ENCODE peak calls at places on chromosomes 16 and 17, in five cellular contexts. P, V, J, O and W are unnamed samples.
A peak's percentile ranks its signal among the peaks of the same experiment; 100 is the strongest.

GRCh38 chr16:64417711-64418227 is 704.1 kb downstream of the CDH11 start:
- DNase-seq in J (no peak), P (no peak), V (no peak), O (no peak), W (no peak)

GRCh38 chr17:59427996-59428395 is 96.5 kb downstream of the YPEL2 start:
- DNase-seq in V (no peak), O (no peak), J (no peak), P (no peak), W (no peak)

GRCh38 chr17:6684460-6684783 is 28.7 kb downstream of the SLC13A5 start:
- DNase-seq in O (no peak), P (no peak), V (no peak), J (no peak), W (peak; percentile 5)

GRCh38 chr16:65059421-65059980 is 62.4 kb downstream of the CDH11 start:
- DNase-seq in V (no peak), P (no peak), J (no peak), O (no peak), W (no peak)

GRCh38 chr16:50673496-50674275 is 7.4 kb downstream of the SNX20 start:
- DNase-seq in V (no peak), P (no peak), J (no peak), O (no peak), W (no peak)

GRCh38 chr17:19339341-19339815 is 23.1 kb downstream of the B9D1 start:
- DNase-seq in J (no peak), P (no peak), V (no peak), O (no peak), W (no peak)

GRCh38 chr16:81319221-81319912 is 4.6 kb downstream of the GAN start:
- DNase-seq in P (no peak), V (no peak), O (peak; percentile 41), J (no peak), W (peak; percentile 69)

GRCh38 chr16:53817117-53817516 is 113.2 kb downstream of the FTO start:
- DNase-seq in O (no peak), P (no peak), J (peak; percentile 87), V (no peak), W (no peak)

GRCh38 chr16:83992624-83993023 is 24.6 kb downstream of the NECAB2 start:
- DNase-seq in O (no peak), V (no peak), J (peak; percentile 67), P (no peak), W (no peak)

GRCh38 chr16:86519649-86520316 is 9.5 kb downstream of the FOXF1 start:
- DNase-seq in P (peak; percentile 62), J (no peak), O (peak; percentile 83), V (no peak), W (peak; percentile 41)

GRCh38 chr16:31377210-31377903 is 15.8 kb upstream of the ITGAD start:
- DNase-seq in P (no peak), J (no peak), V (no peak), O (no peak), W (no peak)
- H3K4me1 ChIP-seq in P (no peaks in the 10 kb centered on the region), J (no peaks in the 10 kb centered on the region), V (no peaks in the 10 kb centered on the region), O (no peaks in the 10 kb centered on the region), W (no peaks in the 10 kb centered on the region)

GRCh38 chr16:73059779-73060178 is 11.9 kb upstream of the ZFHX3 start:
- DNase-seq in O (no peak), V (no peak), J (no peak), P (no peak), W (no peak)
- H3K4me3 ChIP-seq in O (peak overlapping the region; percentile 99), V (peak overlapping the region; percentile 88), J (peak overlapping the region; percentile 64), P (peak overlapping the region; percentile 85), W (peak overlapping the region; percentile 91)

GRCh38 chr17:55741353-55741700 is 9.5 kb upstream of the PCTP start:
- DNase-seq in V (no peak), O (no peak), P (no peak), J (no peak), W (no peak)

GRCh38 chr17:55745258-55745657 is 5.6 kb upstream of the PCTP start:
- DNase-seq in J (no peak), V (no peak), P (no peak), O (no peak), W (no peak)

GRCh38 chr17:55740515-55741352 is 10.1 kb upstream of the PCTP start:
- DNase-seq in P (no peak), V (no peak), O (no peak), J (no peak), W (no peak)

GRCh38 chr17:55742272-55743102 is 8.4 kb upstream of the PCTP start:
- DNase-seq in O (no peak), J (no peak), P (peak; percentile 44), V (no peak), W (no peak)

DNA sequence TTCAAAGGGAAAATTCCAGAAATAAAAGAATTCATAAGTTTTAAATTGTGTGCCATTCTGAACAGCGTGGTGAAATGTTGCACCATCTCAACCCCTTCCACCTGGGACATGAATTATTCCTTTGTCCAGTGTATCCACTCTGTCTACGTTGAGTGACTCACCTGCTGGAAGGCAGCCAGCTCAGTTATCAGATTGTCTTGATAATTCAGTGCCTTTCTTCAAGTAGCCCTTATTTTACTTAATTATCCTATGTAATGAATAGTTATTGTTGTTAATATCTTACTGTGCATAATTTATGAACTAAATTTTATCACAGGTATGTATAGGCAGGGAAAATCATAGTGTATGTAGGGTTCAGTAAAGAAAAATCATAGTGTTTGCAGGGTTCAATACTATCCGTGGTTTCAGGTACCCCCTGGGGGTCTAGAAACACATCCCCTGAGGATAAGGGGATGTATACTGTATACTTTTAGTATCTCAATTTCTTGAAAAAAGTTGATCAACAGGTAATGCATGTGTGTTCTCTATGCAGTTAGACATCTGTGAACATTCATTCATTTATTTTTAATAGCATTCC is 7.7 kb upstream of the PCTP start:
- DNase-seq in J (peak; percentile 91), O (no peak), P (no peak), V (no peak), W (peak; percentile 78)
- H3K27ac ChIP-seq in J (peak overlapping the region; percentile 76), O (no peak overlapping the region), P (no peak overlapping the region), V (no peak overlapping the region), W (peak overlapping the region; percentile 85)

GRCh38 chr16:88071908-88072307 is 120.7 kb downstream of the BANP start:
- DNase-seq in P (no peak), O (no peak), J (no peak), V (no peak), W (no peak)

GRCh38 chr16:88074041-88074440 is 122.8 kb downstream of the BANP start:
- DNase-seq in V (no peak), O (no peak), J (no peak), P (no peak), W (no peak)

GRCh38 chr16:88072571-88073001 is 121.4 kb downstream of the BANP start:
- DNase-seq in P (no peak), V (peak; percentile 59), O (no peak), J (no peak), W (no peak)

GRCh38 chr16:88070989-88071625 is 119.9 kb downstream of the BANP start:
- DNase-seq in P (no peak), V (peak; percentile 53), J (no peak), O (no peak), W (no peak)

DNA sequence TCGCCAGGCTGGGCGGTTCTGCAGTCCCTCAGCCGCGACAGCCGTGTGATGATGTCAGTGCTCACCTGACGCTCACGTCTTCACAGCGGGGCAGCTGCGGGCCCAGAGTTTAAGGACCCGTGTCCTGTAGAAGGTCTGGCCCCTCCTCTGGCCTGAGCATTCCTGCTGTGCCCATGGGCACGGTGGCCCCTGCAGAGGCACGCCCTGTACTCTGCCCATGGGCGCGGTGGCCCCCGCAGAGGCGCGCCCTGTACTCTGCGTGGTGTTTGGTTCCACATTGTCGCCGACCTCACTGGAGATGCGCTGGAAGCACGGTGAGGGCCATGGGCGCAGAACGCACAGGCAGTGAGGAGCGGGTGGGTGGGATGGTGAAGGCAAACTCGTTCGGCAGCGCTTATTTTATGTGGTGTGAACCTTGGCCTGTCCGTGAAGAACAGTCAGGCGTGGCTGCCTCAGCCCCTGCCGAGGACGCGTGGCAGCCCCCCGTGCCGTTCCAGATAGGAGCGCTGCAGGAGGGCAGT is 122.0 kb downstream of the BANP start:
- DNase-seq in V (no peak), P (no peak), O (no peak), J (no peak), W (no peak)
- H3K4me1 ChIP-seq in V (no peaks in the 10 kb centered on the region), P (peaks cover 28% of the 10 kb centered on the region), O (peaks cover 15% of the 10 kb centered on the region), J (no peaks in the 10 kb centered on the region), W (no peaks in the 10 kb centered on the region)

GRCh38 chr16:15970202-15970601 is 20.8 kb downstream of the ABCC1 start:
- DNase-seq in V (no peak), J (no peak), P (peak; percentile 43), O (no peak), W (no peak)

GRCh38 chr16:15973460-15973859 is 24.0 kb downstream of the ABCC1 start:
- DNase-seq in V (no peak), O (no peak), J (no peak), P (no peak), W (no peak)

GRCh38 chr16:15971435-15971805 is 22.0 kb downstream of the ABCC1 start:
- DNase-seq in P (no peak), V (no peak), O (no peak), J (no peak), W (no peak)

GRCh38 chr16:15972046-15972868 is 22.8 kb downstream of the ABCC1 start:
- DNase-seq in P (no peak), O (no peak), V (no peak), J (no peak), W (no peak)

DNA sequence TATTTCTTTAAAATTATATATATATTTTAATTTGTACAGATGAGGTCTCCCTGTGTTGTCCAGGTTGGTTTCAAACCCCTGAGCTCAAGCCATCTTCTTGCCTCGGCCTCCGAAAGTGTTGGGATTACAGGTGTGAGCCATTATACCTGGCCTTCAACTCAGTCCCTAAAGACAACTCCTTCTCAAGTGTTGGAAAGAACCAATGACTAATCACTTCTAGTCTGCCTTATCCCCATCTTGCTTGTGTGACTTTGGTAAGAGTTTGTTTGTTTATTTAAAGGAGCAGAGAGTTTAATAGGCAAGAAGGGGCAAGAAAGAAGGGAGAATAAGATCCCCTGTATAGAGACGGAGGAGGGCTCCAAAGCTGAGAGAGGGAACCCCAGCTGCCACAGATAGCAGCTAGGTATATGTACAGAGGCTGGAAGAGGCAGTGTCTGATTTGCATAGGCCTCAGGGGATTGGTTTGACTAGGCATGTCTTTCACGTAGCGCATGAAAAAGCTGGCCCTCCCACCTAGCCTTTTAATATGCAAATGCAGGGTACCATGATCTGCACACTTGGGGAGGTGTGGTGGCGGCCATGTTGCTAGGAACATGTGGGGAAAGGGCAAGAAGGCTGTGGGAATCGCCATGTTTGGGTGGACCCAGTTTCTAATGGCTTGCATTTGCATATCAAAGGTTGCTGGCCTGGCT is 21.5 kb downstream of the ABCC1 start:
- DNase-seq in P (no peak), V (no peak), J (no peak), O (no peak), W (no peak)
- H3K4me3 ChIP-seq in P (no peak overlapping the region), V (no peak overlapping the region), J (no peak overlapping the region), O (no peak overlapping the region), W (no peak overlapping the region)

GRCh38 chr17:40260528-40260927 is 27.2 kb upstream of the CDC6 start:
- DNase-seq in V (no peak), J (no peak), P (no peak), O (no peak), W (no peak)
- H3K27ac ChIP-seq in V (no peak overlapping the region), J (no peak overlapping the region), P (no peak overlapping the region), O (no peak overlapping the region), W (no peak overlapping the region)

GRCh38 chr16:75065149-75065807 is 51.3 kb downstream of the LDHD start:
- DNase-seq in V (no peak), P (no peak), J (no peak), O (no peak), W (peak; percentile 37)
- H3K4me1 ChIP-seq in V (peaks cover 12% of the 10 kb centered on the region), P (no peaks in the 10 kb centered on the region), J (no peaks in the 10 kb centered on the region), O (peaks cover 11% of the 10 kb centered on the region), W (peaks cover 76% of the 10 kb centered on the region)

GRCh38 chr16:74682556-74682955 is 15.9 kb upstream of the RFWD3 start:
- DNase-seq in O (no peak), P (no peak), J (no peak), V (no peak), W (no peak)
- H3K4me3 ChIP-seq in O (no peak overlapping the region), P (no peak overlapping the region), J (no peak overlapping the region), V (no peak overlapping the region), W (no peak overlapping the region)

GRCh38 chr17:65072577-65073178 is 16.1 kb upstream of the GNA13 start:
- DNase-seq in J (no peak), O (peak; percentile 43), P (no peak), V (no peak), W (no peak)
- H3K27ac ChIP-seq in J (no peak overlapping the region), O (no peak overlapping the region), P (no peak overlapping the region), V (no peak overlapping the region), W (no peak overlapping the region)